ENCODE peak calls at places on chromosomes 16 and 17, in ten cellular contexts. X, G, H, W, I, Z, Q, A, M and F are unnamed samples.

GRCh38 chr17:15342460-15342859 is 1.1 kb upstream of the TEKT3 start:
- DNase-seq in Q (no peak), X (no peak), G (no peak), H (no peak), Z (no peak), I (no peak), W (no peak), A (no peak), M (no peak), F (no peak)

GRCh38 chr17:75763269-75763607 is 1.8 kb downstream of the GALK1 start:
- DNase-seq in X (peak; percentile 67), M (no peak), A (no peak), G (no peak), Q (no peak), I (no peak), W (no peak), Z (no peak), H (no peak), F (no peak)

GRCh38 chr17:77332981-77333685 is 192.4 kb downstream of the SEC14L1 start:
- DNase-seq in H (no peak), A (peak; percentile 59), G (no peak), Q (peak; percentile 20), Z (no peak), M (peak; percentile 19), I (peak; percentile 43), X (peak; percentile 35), W (no peak), F (no peak)

GRCh38 chr17:13490906-13491502 is 110.7 kb downstream of the HS3ST3A1 start:
- DNase-seq in G (no peak), W (no peak), Z (no peak), I (no peak), A (no peak), Q (no peak), M (no peak), H (no peak), X (no peak), F (no peak)

GRCh38 chr16:8686031-8686621 is 11.7 kb downstream of the ABAT start:
- DNase-seq in A (no peak), H (no peak), Q (peak; percentile 40), M (peak; percentile 21), I (peak; percentile 54), Z (no peak), G (no peak), X (no peak), W (peak; percentile 37), F (no peak)

GRCh38 chr16:74226361-74226979 is 70.1 kb upstream of the PSMD7 start:
- DNase-seq in Q (no peak), W (no peak), G (no peak), Z (no peak), I (no peak), X (no peak), H (no peak), A (no peak), M (no peak), F (no peak)

GRCh38 chr17:76744747-76745146 is 6.8 kb downstream of the MFSD11 start:
- DNase-seq in X (no peak), G (no peak), H (no peak), Z (no peak), M (no peak), A (no peak), I (no peak), Q (no peak), W (no peak), F (no peak)

GRCh38 chr17:72456026-72456569 is 335.3 kb downstream of the SOX9 start:
- DNase-seq in I (peak; percentile 35), G (no peak), A (no peak), W (no peak), X (no peak), Z (peak; percentile 73), Q (peak; percentile 63), M (no peak), H (no peak), F (no peak)

GRCh38 chr17:49162866-49163265 is 30.3 kb downstream of the B4GALNT2 start:
- DNase-seq in H (no peak), M (no peak), A (no peak), Q (no peak), X (no peak), W (no peak), Z (no peak), G (no peak), I (no peak), F (no peak)

GRCh38 chr17:67019126-67019507 is 25.2 kb upstream of the CACNG1 start:
- DNase-seq in Q (no peak), A (no peak), X (no peak), G (no peak), W (no peak), I (no peak), Z (no peak), H (no peak), M (no peak), F (no peak)

GRCh38 chr17:50468120-50469004 is at the start of gene CHAD:
- DNase-seq in M (no peak), X (peak; percentile 64), I (peak; percentile 70), W (no peak), Z (no peak), H (no peak), Q (no peak), G (no peak), A (no peak), F (no peak)

DNA sequence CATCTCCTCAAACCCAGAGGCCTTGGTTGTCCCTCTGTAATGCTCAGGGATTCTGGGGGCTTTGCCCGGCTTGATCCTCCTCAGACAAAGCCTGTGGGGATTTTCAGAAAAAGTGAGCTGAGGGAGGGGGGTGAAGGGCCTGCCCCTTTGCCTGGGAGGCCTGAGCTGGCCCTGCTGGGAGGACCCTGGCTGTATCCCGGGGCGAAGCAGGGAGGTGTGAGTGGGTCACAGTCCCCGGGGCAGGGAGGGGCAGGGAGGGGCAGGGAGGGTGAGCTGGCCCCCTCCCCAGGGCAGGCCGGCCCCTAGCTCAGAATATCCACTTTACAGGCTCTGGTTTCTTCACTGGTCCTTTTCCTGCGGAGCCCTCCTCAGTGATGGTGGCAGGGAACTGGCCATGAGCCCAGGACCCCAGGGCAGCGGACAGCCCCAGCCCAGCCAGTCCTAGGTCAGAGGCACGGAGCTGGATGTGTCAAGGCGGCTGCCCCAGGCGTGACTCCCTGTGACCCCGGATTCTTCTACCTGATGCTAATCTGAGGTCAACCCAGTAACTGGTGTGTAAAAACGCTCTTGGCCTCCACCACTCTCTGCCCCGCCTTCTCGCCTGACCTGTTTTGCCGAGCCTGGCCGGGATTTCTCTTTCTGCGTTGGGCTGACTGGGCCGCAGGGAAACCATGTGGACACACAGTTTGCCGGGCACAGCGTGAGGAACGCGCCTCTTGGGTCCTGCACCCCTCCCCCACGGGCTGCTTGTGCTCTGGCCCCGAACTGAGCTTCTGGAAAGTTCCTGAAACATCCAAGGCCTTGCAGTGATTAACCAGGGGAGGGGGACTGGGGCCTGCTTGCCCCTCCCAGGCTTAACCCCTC is 5.8 kb upstream of the FASN start:
- DNase-seq in G (no peak), Z (peak; percentile 90), Q (peak; percentile 89), M (peak; percentile 84), W (peak; percentile 93), A (no peak), H (no peak), I (no peak), X (peak; percentile 91), F (no peak)
- TF ChIP-seq POLR2AphosphoS5 in G (no peak), Z (peak; percentile 55), Q (peak; percentile 27), M (peak; percentile 75), W (peak; percentile 93), A (peak; percentile 63), H (no peak), I (no peak), X (peak; percentile 33), F (no peak)

DNA sequence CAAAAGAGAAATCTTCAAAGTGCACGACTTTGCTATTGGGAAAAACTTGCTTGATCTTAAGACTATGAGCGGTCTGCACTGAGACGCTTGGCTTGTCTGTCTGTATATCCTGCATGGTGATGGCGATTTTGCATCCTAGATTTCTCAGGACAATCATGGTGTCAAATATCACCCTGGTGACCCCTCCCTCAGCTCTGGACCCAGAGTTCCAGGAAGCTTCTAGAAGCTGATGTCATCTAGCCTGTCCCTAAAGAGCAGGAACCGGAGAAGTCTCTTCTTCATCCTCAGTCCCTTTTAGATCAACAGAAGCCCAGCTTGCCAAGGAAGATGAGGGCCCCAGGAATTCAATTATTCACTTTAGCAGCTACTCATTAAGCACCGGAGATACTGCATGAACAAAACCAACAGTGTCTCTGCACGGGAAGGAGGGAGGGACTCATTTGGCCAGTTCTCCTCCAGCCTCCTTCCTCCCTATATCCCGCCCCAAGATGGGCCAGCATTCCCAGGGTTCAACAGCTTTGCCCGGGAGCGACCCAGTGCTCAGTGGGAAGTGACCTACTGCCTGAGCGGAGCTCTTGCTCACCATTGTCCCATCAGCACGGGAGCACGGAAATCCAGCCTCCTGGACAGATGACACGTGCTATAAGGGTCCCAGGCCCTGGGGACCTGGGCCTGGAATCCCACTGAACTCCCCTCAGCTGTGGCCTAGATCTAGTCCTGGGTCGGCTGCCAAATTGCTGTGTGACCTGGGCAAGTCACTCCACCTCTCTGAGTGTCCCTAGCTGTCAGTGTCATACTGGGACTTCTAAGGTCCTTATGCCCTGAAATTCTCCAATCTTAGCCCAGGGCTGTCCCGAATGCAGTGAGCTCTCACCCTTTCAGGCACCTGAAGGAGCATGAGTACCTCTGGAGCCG is 3.8 kb downstream of the EMP2 start:
- DNase-seq in I (no peak), Z (no peak), M (no peak), Q (no peak), X (no peak), W (no peak), A (no peak), H (no peak), G (no peak), F (no peak)
- TF ChIP-seq POLR2AphosphoS5 in I (no peak), Z (no peak), M (no peak), Q (no peak), X (no peak), W (no peak), A (no peak), H (no peak), G (no peak), F (no peak)

GRCh38 chr16:1545044-1545736 is 11.7 kb downstream of the TMEM204 start:
- DNase-seq in Z (peak; percentile 90), I (no peak), G (no peak), H (no peak), W (peak; percentile 78), M (no peak), X (no peak), A (no peak), Q (no peak), F (no peak)
- TF ChIP-seq POLR2AphosphoS5 in Z (no peak), I (peak; percentile 61), G (no peak), H (no peak), W (peak; percentile 85), M (no peak), X (peak; percentile 33), A (no peak), Q (peak; percentile 21), F (no peak)

DNA sequence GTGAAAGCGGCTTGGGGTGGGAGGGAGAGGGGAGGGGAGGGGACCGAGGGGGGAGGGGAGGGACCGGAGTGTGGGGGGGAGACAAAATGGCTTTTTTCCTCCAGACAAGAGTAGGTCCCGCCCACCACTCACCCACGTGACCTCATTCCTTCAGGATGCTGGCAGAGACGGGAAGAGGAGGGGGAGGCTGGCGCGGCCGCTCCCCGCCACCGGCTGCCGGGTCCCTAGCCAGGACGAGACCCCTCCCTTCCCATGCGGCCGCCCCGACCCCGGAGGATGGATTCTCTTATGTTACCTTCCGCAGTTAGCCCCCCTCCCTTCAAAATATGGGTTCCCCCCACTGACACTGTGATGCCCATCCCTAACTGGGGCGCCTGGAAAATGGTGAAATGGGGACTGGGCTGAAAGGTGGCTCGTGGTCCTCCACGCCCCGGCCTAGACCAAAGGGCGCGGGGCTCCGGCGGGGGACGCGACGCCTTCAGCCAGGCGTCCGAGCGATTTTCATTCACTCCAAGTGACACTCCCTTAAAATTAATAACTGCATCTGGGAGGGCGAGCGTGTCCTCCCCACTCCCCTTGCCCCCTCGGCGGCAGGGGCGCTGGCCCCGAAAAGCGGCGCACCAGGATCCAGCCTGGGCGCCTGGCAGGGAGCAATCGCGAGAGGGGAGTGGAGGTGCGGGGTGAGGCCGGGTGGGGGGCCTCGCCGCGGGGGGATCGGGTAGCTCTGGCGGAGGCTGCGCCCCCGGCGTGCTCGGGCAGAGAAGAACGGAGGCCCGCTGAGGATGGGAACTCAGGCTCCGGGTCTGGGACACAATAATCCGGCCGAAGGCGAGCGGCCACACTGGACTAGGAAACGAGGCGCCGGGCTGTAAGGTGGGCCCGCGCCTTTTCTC is at the start of gene PCGF2:
- DNase-seq in X (peak; percentile 94), G (no peak), H (peak; percentile 45), I (peak; percentile 87), A (peak; percentile 94), W (peak; percentile 97), Q (peak; percentile 85), Z (peak; percentile 89), M (peak; percentile 87), F (no peak)
- TF ChIP-seq POLR2AphosphoS5 in X (peak; percentile 45), G (no peak), H (no peak), I (peak; percentile 72), A (no peak), W (peak; percentile 80), Q (no peak), Z (no peak), M (peak; percentile 25), F (peak; percentile 66)